ENCODE peak calls at places on chromosomes 6 and 20, in four cellular contexts. N is HuH-7, Q is NCI-H446, E is NCI-H1092. C is an unnamed sample.

GRCh38 chr6:15570171-15570570 is 92.7 kb downstream of the DTNBP1 start:
- DNase-seq in N (no peak), Q (no peak), E (no peak), C (no peak)

GRCh38 chr6:17714177-17714576 is 7.5 kb upstream of the NUP153 start:
- DNase-seq in N (no peak), Q (no peak), E (no peak), C (no peak)

GRCh38 chr6:136793348-136793747 is 1.1 kb upstream of the MAP3K5 start:
- DNase-seq in N (no peak), Q (no peak), E (no peak), C (no peak)

GRCh38 chr6:88870728-88871330 is 92.6 kb downstream of the RNGTT start:
- DNase-seq in N (peak), Q (peak), E (peak), C (peak)

GRCh38 chr6:105786449-105786848 is 299.7 kb upstream of the PRDM1 start:
- DNase-seq in N (no peak), Q (no peak), E (no peak), C (no peak)

GRCh38 chr6:90107721-90108364 is 188.8 kb downstream of the BACH2 start:
- DNase-seq in N (no peak), Q (no peak), E (no peak), C (no peak)

GRCh38 chr6:26223677-26224546 is 136.7 kb downstream of the HFE start:
- DNase-seq in N (peak), Q (peak), E (no peak), C (peak)

GRCh38 chr6:37860226-37860839 is 40.8 kb downstream of the ZFAND3 start:
- DNase-seq in N (no peak), Q (peak), E (no peak), C (peak)

GRCh38 chr20:46293084-46293483 is 15.2 kb downstream of the CDH22 start:
- DNase-seq in N (peak), Q (no peak), E (no peak), C (peak)

GRCh38 chr6:37673436-37673835 is 24.2 kb downstream of the MDGA1 start:
- DNase-seq in N (no peak), Q (peak), E (peak), C (no peak)

GRCh38 chr20:11054266-11055025 is 380.6 kb upstream of the JAG1 start:
- DNase-seq in N (peak), Q (no peak), E (no peak), C (no peak)

GRCh38 chr6:105188251-105188650 is 8.4 kb upstream of the POPDC3 start:
- DNase-seq in N (no peak), Q (no peak), E (no peak), C (no peak)

GRCh38 chr20:8373579-8373978 is 241.5 kb downstream of the PLCB1 start:
- DNase-seq in N (no peak), Q (no peak), E (no peak), C (no peak)

GRCh38 chr20:59040682-59041081 is 1.9 kb downstream of the PRELID3B start:
- DNase-seq in N (no peak), Q (no peak), E (no peak), C (no peak)

GRCh38 chr6:92762414-92763374 is 656.7 kb downstream of the EPHA7 start:
- DNase-seq in N (no peak), Q (no peak), E (no peak), C (no peak)